ENCODE peak calls at places on chromosomes 4 and X, in nine cellular contexts. Z is heart right ventricle, A is thoracic aorta, Y is OCI-LY7, T is lung, R is suprapubic skin, K is psoas muscle, L is mammary epithelial cell, N is stomach. G is an unnamed sample.

GRCh38 chrX:40539214-40540142 is 41.3 kb upstream of the ATP6AP2 start:
- DNase-seq in Z (peak), A (no peak), Y (peak), T (peak), R (peak), K (peak), L (peak), N (no peak), G (peak)

GRCh38 chrX:136752796-136753195 is 27.9 kb downstream of the ARHGEF6 start:
- DNase-seq in Z (no peak), A (no peak), Y (no peak), T (no peak), R (no peak), K (peak), L (no peak), N (no peak), G (no peak)

GRCh38 chrX:50157545-50158125 is 43.2 kb downstream of the AKAP4 start:
- DNase-seq in Z (no peak), A (no peak), Y (no peak), T (no peak), R (no peak), K (no peak), L (no peak), N (no peak), G (no peak)

GRCh38 chrX:29746326-29746725 is 469.0 kb upstream of the MAGEB2 start:
- DNase-seq in Z (no peak), A (no peak), Y (no peak), T (no peak), R (no peak), K (no peak), L (no peak), N (no peak), G (no peak)

GRCh38 chr4:18536420-18536819 is 514.9 kb upstream of the LCORL start:
- DNase-seq in Z (no peak), A (no peak), Y (no peak), T (no peak), R (no peak), K (no peak), L (no peak), N (no peak), G (no peak)

GRCh38 chrX:153539171-153539978 is 21.9 kb downstream of the ATP2B3 start:
- DNase-seq in Z (peak), A (no peak), Y (peak), T (peak), R (peak), K (peak), L (peak), N (peak), G (peak)

GRCh38 chr4:40210776-40211175 is 13.9 kb downstream of the RHOH start:
- DNase-seq in Z (no peak), A (no peak), Y (no peak), T (no peak), R (no peak), K (no peak), L (peak), N (no peak), G (no peak)

GRCh38 chrX:154595559-154595958 is 10.6 kb downstream of the CTAG1A start:
- DNase-seq in Z (no peak), A (no peak), Y (no peak), T (no peak), R (no peak), K (no peak), L (no peak), N (no peak), G (no peak)

GRCh38 chr4:124757121-124757520 is 44.6 kb upstream of the ANKRD50 start:
- DNase-seq in Z (no peak), A (no peak), Y (no peak), T (no peak), R (no peak), K (no peak), L (peak), N (no peak), G (no peak)

GRCh38 chrX:2145672-2146412 is 354.9 kb downstream of the DHRSX start:
- DNase-seq in Z (no peak), A (no peak), Y (no peak), T (no peak), R (no peak), K (no peak), L (no peak), N (no peak), G (no peak)

GRCh38 chr4:133389029-133389428 is 239.9 kb downstream of the PCDH10 start:
- DNase-seq in Z (no peak), A (no peak), Y (no peak), T (no peak), R (no peak), K (no peak), L (no peak), N (no peak), G (no peak)

GRCh38 chr4:62327612-62328297 is 1127.6 kb downstream of the ADGRL3 start:
- DNase-seq in Z (no peak), A (no peak), Y (no peak), T (no peak), R (no peak), K (no peak), L (no peak), N (no peak), G (no peak)

GRCh38 chr4:4859799-4860380 is 425 bp downstream of the MSX1 start:
- DNase-seq in Z (no peak), A (no peak), Y (no peak), T (no peak), R (no peak), K (peak), L (no peak), N (no peak), G (no peak)

GRCh38 chrX:107683124-107683895 is 55.0 kb downstream of the PRPS1 start:
- DNase-seq in Z (no peak), A (no peak), Y (no peak), T (peak), R (no peak), K (peak), L (no peak), N (peak), G (no peak)

GRCh38 chrX:22378296-22378695 is 105.6 kb downstream of the CBLL2 start:
- DNase-seq in Z (no peak), A (no peak), Y (no peak), T (no peak), R (no peak), K (no peak), L (peak), N (no peak), G (no peak)

GRCh38 chrX:22389544-22390243 is 117.0 kb downstream of the CBLL2 start:
- DNase-seq in Z (no peak), A (no peak), Y (no peak), T (no peak), R (no peak), K (no peak), L (peak), N (no peak), G (no peak)

DNA sequence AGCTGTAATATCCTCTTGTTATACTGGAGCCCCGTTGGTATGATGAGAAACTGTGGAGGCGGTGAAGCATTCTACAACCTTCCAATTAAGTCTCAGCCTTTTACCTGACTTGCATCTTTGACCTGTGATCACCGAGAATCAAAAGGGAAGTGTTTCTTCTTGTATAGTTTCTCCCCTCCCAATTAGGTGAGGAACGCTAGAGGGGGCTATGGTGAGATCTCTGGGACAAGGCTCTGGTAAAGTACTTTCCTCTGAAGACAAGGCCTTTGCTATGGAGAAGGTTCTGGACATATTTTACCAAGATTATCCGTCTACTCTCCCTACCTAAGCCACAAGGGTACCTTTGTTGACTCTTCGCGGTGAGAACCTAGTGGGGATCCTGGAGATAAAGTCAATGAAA is 111.3 kb downstream of the CBLL2 start:
- DNase-seq in Z (no peak), A (no peak), Y (no peak), T (no peak), R (no peak), K (no peak), L (no peak), N (no peak), G (no peak)
- TF ChIP-seq CTCF in Z (no peak), A (no peak), Y (no peak), T (no peak), R (no peak), K (no peak), L (peak), N (no peak), G (no peak)

GRCh38 chr4:20625460-20625859 is 74.8 kb upstream of the PACRGL start:
- DNase-seq in Z (no peak), A (no peak), Y (no peak), T (no peak), R (no peak), K (no peak), L (no peak), N (no peak), G (no peak)

GRCh38 chr4:20622701-20623100 is 77.6 kb upstream of the PACRGL start:
- DNase-seq in Z (no peak), A (no peak), Y (no peak), T (no peak), R (no peak), K (no peak), L (no peak), N (no peak), G (no peak)

GRCh38 chr4:20624783-20625364 is 75.4 kb upstream of the PACRGL start:
- DNase-seq in Z (no peak), A (no peak), Y (no peak), T (no peak), R (no peak), K (no peak), L (peak), N (no peak), G (no peak)

GRCh38 chr4:20626326-20626725 is 73.9 kb upstream of the PACRGL start:
- DNase-seq in Z (no peak), A (no peak), Y (no peak), T (no peak), R (no peak), K (no peak), L (no peak), N (no peak), G (no peak)

DNA sequence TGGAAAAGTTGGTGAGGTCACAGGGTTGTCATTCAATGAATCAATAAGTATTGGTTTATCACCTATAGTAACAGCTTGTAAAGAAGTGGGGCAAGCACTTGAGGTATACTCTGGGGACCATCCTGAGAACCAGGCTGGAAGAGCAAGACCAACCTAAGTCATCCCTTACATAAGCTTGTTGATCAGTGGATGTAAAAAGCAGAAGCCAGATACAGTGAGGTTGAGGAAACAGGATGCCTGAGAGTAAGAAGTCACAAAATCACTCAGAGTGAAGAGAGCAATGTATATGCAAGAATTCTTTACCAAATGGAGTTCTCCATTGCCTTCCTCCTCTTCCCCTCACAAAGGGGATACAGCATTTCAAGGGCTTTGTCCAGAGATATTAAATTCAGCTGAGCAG is 76.3 kb upstream of the PACRGL start:
- DNase-seq in Z (no peak), A (no peak), Y (no peak), T (no peak), R (no peak), K (no peak), L (no peak), N (no peak), G (no peak)
- H3K27ac ChIP-seq in Z (no peak), A (no peak), Y (no peak), T (no peak), R (no peak), K (no peak), L (no peak), N (no peak), G (no peak)

DNA sequence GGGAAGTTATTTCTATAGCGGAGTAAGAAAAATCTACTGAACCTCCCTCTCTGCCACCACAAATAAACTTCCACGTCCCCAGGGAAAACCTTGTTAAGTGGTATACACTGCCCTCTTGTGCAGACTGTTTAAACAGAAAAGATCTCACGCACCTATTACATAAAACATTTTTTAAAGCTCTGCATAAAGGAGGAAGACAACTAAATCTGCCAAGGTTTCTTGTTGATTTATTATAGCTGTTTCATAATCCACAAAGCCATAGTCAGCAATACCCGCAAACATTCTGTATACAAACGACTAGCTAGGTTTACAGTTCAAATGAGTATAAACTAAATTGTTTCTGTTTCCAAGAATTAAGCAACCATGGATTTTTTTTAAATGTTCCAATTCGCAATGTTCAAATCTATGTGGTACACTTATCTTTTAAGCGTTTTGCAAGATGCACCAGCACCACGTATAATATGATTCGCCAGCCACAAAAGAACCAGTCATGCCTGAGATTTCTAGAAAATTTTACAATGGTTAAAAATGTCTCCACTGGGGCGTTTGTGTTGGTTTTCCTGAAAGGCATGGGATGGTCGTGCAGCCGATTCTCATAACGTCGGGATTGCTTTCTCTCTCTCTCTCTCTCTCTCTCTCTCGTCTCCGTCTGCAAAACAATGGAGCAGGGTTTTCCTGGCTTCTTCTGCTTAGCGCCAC is 164.6 kb downstream of the PRKX start:
- DNase-seq in Z (no peak), A (no peak), Y (peak), T (no peak), R (no peak), K (no peak), L (peak), N (no peak), G (no peak)
- TF ChIP-seq CTCF in Z (peak), A (peak), Y (peak), T (peak), R (no peak), K (peak), L (peak), N (peak), G (no peak)

GRCh38 chrX:118652717-118653116 is 74.7 kb upstream of the IL13RA1 start:
- DNase-seq in Z (no peak), A (no peak), Y (no peak), T (no peak), R (no peak), K (no peak), L (no peak), N (peak), G (no peak)
- H3K27ac ChIP-seq in Z (no peak), A (no peak), Y (no peak), T (no peak), R (no peak), K (no peak), L (no peak), N (no peak), G (no peak)

DNA sequence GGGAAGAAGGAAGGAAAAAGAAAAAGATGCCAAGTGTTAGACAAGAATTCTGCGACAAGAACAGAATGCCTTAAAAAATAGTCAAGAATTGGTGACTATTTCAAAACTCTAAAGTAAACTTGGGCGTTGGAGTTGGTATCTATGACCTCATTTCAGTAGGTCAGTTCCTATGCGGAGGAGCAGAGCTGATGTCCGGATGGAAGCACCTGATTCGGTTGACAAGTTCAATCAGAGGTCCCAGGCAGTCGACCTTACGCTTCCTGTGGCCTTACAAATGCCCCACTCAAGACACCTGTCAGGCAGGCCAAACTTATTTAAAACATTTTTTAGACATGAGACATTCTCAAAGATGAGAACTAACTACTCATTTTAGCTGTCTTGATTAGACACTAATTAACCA is 137.6 kb upstream of the ADAMTS3 start:
- DNase-seq in Z (no peak), A (no peak), Y (no peak), T (no peak), R (no peak), K (no peak), L (no peak), N (no peak), G (no peak)
- TF ChIP-seq CTCF in Z (no peak), A (no peak), Y (no peak), T (no peak), R (no peak), K (no peak), L (no peak), N (no peak), G (no peak)

DNA sequence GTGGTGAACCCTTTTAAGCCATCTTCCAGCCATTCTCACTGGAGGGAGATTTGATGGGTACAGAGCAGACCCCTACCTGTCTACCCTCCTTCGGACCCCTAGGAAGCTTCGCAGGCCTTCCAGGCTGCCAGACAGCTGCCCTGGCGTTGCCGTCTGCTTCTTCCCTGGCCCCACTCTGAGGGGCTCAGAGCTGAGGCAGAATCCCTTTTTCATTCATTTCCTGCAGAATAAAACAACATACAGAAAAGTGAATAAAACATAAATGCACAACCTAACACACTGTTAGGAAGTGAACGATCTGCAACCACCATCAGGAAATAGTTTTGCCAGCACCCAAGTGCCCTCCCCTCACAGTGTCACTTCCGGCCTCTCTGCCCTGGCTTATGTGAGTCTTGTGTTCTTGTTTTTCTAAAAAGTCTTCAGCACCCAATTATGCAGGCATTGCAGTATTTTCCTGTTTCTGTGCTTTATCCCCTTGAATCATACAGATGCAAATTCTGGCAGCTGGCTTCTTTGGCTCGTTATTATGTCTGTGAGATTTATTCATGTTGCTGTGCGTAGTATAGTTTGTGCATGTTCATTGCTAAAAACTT is 5.6 kb upstream of the ADD1 start:
- DNase-seq in Z (peak), A (no peak), Y (peak), T (no peak), R (no peak), K (no peak), L (no peak), N (peak), G (peak)
- H3K27ac ChIP-seq in Z (peak), A (peak), Y (peak), T (peak), R (peak), K (no peak), L (no peak), N (peak), G (peak)

DNA sequence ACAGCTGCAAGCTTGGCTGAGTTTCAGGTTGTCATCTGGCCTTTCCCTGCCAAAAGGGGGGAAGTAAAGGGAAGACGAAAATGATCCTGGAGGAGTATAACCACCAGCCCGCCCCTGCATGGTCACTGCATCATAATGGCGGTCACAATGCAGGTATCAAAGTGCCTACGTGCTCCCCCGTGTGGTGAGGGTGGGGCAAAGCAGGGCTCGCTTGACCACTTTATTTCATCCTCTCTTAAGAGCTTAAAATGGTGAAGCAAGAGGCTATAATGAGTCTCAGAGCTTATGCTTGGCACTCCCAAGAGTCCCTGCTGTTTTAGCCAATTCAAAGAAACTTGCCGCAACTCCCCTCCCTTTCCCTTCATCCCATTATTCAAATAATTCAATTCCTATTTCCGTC is 105.6 kb downstream of the APOOL start:
- DNase-seq in Z (no peak), A (no peak), Y (peak), T (no peak), R (no peak), K (no peak), L (no peak), N (no peak), G (no peak)
- TF ChIP-seq CTCF in Z (peak), A (no peak), Y (peak), T (no peak), R (no peak), K (peak), L (peak), N (no peak), G (no peak)

GRCh38 chr4:123250843-123251242 is 145.8 kb upstream of the SPRY1 start:
- DNase-seq in Z (peak), A (no peak), Y (no peak), T (peak), R (no peak), K (no peak), L (peak), N (no peak), G (no peak)
- H3K27ac ChIP-seq in Z (peak), A (peak), Y (no peak), T (no peak), R (peak), K (no peak), L (no peak), N (no peak), G (no peak)

DNA sequence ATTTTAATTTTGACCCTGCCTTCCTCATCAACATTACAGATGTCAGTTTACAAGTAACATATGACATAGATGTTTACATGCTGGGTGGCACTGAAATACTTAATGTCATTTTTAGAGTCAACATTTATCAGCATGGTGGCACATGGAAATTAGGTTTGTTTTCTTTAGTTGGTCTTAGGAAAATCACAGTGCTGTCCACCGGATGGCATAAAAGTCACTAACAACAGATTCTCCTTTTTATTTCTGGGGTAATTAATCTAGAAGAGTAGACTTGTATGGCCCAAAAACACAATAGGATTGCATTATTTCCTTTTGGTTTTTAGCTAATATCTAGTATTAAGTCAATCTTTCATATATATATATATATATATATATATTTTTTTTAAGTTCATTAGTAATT is 88.6 kb upstream of the HHIP start:
- DNase-seq in Z (no peak), A (no peak), Y (no peak), T (no peak), R (no peak), K (no peak), L (no peak), N (no peak), G (no peak)
- TF ChIP-seq CTCF in Z (no peak), A (no peak), Y (no peak), T (no peak), R (no peak), K (no peak), L (peak), N (no peak), G (no peak)

G was measured in CD4-positive, alpha-beta T cell.